ENCODE peak calls at places on chromosomes 1 and 21, in four cellular contexts. I, R, O and K are unnamed samples.

GRCh38 chr21:39003982-39004775 is 179.1 kb downstream of the PSMG1 start:
- DNase-seq in I (no peak), R (no peak), O (no peak), K (no peak)

GRCh38 chr1:18923721-18924610 is 21.6 kb upstream of the ALDH4A1 start:
- DNase-seq in I (no peak), R (no peak), O (no peak), K (no peak)

GRCh38 chr1:20735581-20736111 is 3.1 kb upstream of the SH2D5 start:
- DNase-seq in I (no peak), R (no peak), O (no peak), K (no peak)

GRCh38 chr21:33101300-33102005 is 31.5 kb downstream of the OLIG1 start:
- DNase-seq in I (no peak), R (no peak), O (no peak), K (no peak)

GRCh38 chr21:27058673-27059365 is 91.9 kb upstream of the ADAMTS5 start:
- DNase-seq in I (no peak), R (no peak), O (no peak), K (no peak)

GRCh38 chr1:234039603-234040002 is 135.1 kb downstream of the SLC35F3 start:
- DNase-seq in I (no peak), R (no peak), O (no peak), K (no peak)

GRCh38 chr1:171219751-171220385 is 28.4 kb upstream of the FMO1 start:
- DNase-seq in I (peak; percentile 80), R (no peak), O (no peak), K (no peak)

GRCh38 chr1:78339490-78339889 is 151.3 kb upstream of the PTGFR start:
- DNase-seq in I (no peak), R (no peak), O (peak; percentile 39), K (no peak)

GRCh38 chr1:153344718-153345025 is 4.0 kb downstream of the PGLYRP4 start:
- DNase-seq in I (no peak), R (peak; percentile 25), O (no peak), K (no peak)

GRCh38 chr1:203290261-203291089 is 14.8 kb upstream of the BTG2 start:
- DNase-seq in I (peak; percentile 85), R (peak; percentile 93), O (no peak), K (peak; percentile 92)

GRCh38 chr1:222948079-222948478 is 133.2 kb downstream of the DISP1 start:
- DNase-seq in I (no peak), R (no peak), O (no peak), K (no peak)

GRCh38 chr1:198937231-198938031 is 298.6 kb downstream of the PTPRC start:
- DNase-seq in I (no peak), R (peak; percentile 35), O (peak; percentile 84), K (peak; percentile 58)

GRCh38 chr1:58367217-58367616 is 179.3 kb downstream of the OMA1 start:
- DNase-seq in I (no peak), R (no peak), O (no peak), K (no peak)

GRCh38 chr1:158013840-158014520 is 20.5 kb downstream of the KIRREL1 start:
- DNase-seq in I (peak; percentile 80), R (no peak), O (no peak), K (no peak)

GRCh38 chr1:14699596-14699995 is 101.1 kb downstream of the KAZN start:
- DNase-seq in I (no peak), R (no peak), O (no peak), K (no peak)

GRCh38 chr1:54542120-54542961 is 5.7 kb upstream of the ACOT11 start:
- DNase-seq in I (peak; percentile 72), R (peak; percentile 89), O (no peak), K (peak; percentile 56)

GRCh38 chr1:201261771-201262547 is 21.3 kb upstream of the PKP1 start:
- DNase-seq in I (no peak), R (no peak), O (no peak), K (peak; percentile 21)

GRCh38 chr1:25792115-25792514 is 7.9 kb upstream of the SELENON start:
- DNase-seq in I (no peak), R (no peak), O (no peak), K (no peak)

DNA sequence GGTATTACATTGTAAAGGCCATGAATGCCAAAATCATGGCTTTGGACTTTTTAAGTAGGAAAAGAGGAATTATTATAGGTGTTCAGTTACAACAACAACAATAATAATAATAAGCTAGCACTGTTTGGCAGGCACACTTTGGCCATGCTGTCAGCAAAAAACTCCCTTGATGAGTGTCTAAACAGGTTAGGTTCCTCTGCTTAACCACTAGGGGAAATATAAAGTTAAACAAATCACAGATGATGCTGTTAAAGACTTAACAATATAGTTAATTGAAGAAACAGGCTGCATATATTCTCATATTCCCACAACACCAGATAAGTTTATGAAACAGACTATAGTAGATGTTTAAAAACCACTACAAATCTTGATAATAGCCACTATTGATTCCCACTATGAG is 46.4 kb downstream of the RGS21 start:
- DNase-seq in I (no peak), R (no peak), O (no peak), K (no peak)
- H3K27me3 ChIP-seq in I (no peaks in the 10 kb centered on the region), R (no peaks in the 10 kb centered on the region), O (no peaks in the 10 kb centered on the region), K (no peaks in the 10 kb centered on the region)

GRCh38 chr1:3788756-3789420 is 7.4 kb downstream of the LRRC47 start:
- DNase-seq in I (no peak), R (no peak), O (no peak), K (no peak)

GRCh38 chr1:3787745-3788605 is 8.3 kb downstream of the LRRC47 start:
- DNase-seq in I (no peak), R (no peak), O (no peak), K (no peak)

GRCh38 chr1:3790501-3790923 is 5.8 kb downstream of the LRRC47 start:
- DNase-seq in I (no peak), R (no peak), O (no peak), K (no peak)

GRCh38 chr1:3789421-3790300 is 6.6 kb downstream of the LRRC47 start:
- DNase-seq in I (no peak), R (no peak), O (no peak), K (no peak)

DNA sequence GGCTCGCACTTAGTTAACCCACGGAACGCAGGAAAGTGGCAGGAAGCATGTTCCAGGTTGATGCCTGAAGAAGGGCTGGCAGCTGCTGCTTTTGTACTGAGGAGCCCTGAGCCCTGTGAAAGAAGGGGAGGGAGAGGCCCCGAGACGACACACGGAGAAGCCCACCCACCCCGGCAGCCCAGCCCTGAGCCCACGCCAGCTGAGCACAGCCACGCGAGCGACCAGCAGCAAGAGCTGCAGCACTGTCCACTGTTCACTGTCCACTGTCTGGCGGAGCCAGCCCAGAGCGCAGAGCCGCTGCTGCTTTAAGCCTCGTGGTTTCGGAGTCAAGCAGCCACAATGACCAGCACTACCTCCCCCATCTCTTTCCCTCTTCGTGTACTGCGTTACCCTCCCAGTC is 5.3 kb downstream of the LRRC47 start:
- DNase-seq in I (no peak), R (no peak), O (no peak), K (no peak)
- H3K4me1 ChIP-seq in I (peaks cover 9% of the 10 kb centered on the region), R (peaks cover 7% of the 10 kb centered on the region), O (peaks cover 4% of the 10 kb centered on the region), K (peaks cover 15% of the 10 kb centered on the region)

GRCh38 chr1:1069711-1070676 is 4.1 kb downstream of the RNF223 start:
- DNase-seq in I (no peak), R (no peak), O (no peak), K (no peak)
- H3K4me3 ChIP-seq in I (peak overlapping the region; percentile 96), R (no peak overlapping the region), O (peak overlapping the region; percentile 58), K (no peak overlapping the region)

GRCh38 chr1:229139320-229139719 is 131.6 kb upstream of the RAB4A start:
- DNase-seq in I (no peak), R (no peak), O (no peak), K (no peak)
- H3K27me3 ChIP-seq in I (no peaks in the 10 kb centered on the region), R (no peaks in the 10 kb centered on the region), O (peaks cover 3% of the 10 kb centered on the region), K (no peaks in the 10 kb centered on the region)

DNA sequence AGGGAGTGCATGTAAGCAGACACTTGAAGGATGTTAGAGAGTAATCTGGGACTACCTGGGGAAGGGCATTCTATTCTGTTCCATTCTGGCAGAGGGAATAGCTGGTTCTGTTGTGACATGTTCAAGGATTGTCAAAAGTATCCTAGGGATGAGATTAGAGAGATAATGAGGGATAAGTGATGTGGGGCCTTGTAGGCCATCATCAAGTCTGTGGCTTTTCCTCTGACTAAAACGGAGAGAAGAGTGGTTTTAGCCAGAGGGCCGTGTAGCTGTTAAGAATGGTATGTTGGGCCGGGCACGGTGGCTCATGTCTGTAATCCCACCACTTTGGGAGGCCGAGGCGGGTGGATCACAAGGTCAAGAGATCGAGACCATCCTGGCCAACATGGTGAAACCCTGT is 23.6 kb downstream of the TGFB2 start:
- DNase-seq in I (no peak), R (no peak), O (no peak), K (no peak)
- H3K4me1 ChIP-seq in I (peaks cover 5% of the 10 kb centered on the region), R (peaks cover 4% of the 10 kb centered on the region), O (peaks cover 90% of the 10 kb centered on the region), K (peaks cover 11% of the 10 kb centered on the region)

GRCh38 chr1:36279789-36280296 is 26.3 kb upstream of the SH3D21 start:
- DNase-seq in I (no peak), R (no peak), O (no peak), K (no peak)
- H3K4me3 ChIP-seq in I (no peak overlapping the region), R (no peak overlapping the region), O (no peak overlapping the region), K (no peak overlapping the region)

GRCh38 chr1:74596770-74597169 is 76.8 kb downstream of the ERICH3 start:
- DNase-seq in I (peak; percentile 5), R (no peak), O (no peak), K (no peak)
- H3K27me3 ChIP-seq in I (no peaks in the 10 kb centered on the region), R (no peaks in the 10 kb centered on the region), O (no peaks in the 10 kb centered on the region), K (no peaks in the 10 kb centered on the region)

GRCh38 chr1:207830788-207831187 is 78.9 kb downstream of the CD46 start:
- DNase-seq in I (no peak), R (no peak), O (no peak), K (no peak)
- H3K4me1 ChIP-seq in I (peaks cover 4% of the 10 kb centered on the region), R (peaks cover 9% of the 10 kb centered on the region), O (peaks cover 15% of the 10 kb centered on the region), K (peaks cover 33% of the 10 kb centered on the region)

GRCh38 chr21:42532466-42533181 is 19.0 kb downstream of the SLC37A1 start:
- DNase-seq in I (no peak), R (peak; percentile 59), O (no peak), K (peak; percentile 54)

GRCh38 chr21:42534361-42534900 is 20.8 kb downstream of the SLC37A1 start:
- DNase-seq in I (no peak), R (peak; percentile 37), O (no peak), K (no peak)

GRCh38 chr21:42534901-42535378 is 21.3 kb downstream of the SLC37A1 start:
- DNase-seq in I (no peak), R (peak; percentile 89), O (no peak), K (no peak)

GRCh38 chr21:42533963-42534355 is 20.3 kb downstream of the SLC37A1 start:
- DNase-seq in I (no peak), R (no peak), O (no peak), K (no peak)

GRCh38 chr21:42533306-42533962 is 19.8 kb downstream of the SLC37A1 start:
- DNase-seq in I (no peak), R (no peak), O (no peak), K (no peak)
- H3K4me3 ChIP-seq in I (no peak overlapping the region), R (no peak overlapping the region), O (no peak overlapping the region), K (no peak overlapping the region)